ENCODE peak calls at places on chromosomes 13 and 19, in six cellular contexts. U is hepatic stellate cell; Y is fibroblast of lung; H is NCI-H187 treated with DMSO at 0.1 percent for 48 hours; O is activated CD8-positive, alpha-beta memory T cell treated with anti-CD3 and anti-CD28 coated beads for 1 hour; B is astrocyte. D is an unnamed sample.

GRCh38 chr19:18651738-18652137 is 14.9 kb downstream of the KLHL26 start:
- DNase-seq in B (no peak), U (no peak), Y (no peak), O (no peak), H (no peak), D (no peak)

GRCh38 chr13:20002766-20003165 is 44.2 kb downstream of the ZMYM2 start:
- DNase-seq in U (no peak), B (no peak), H (no peak), Y (no peak), O (no peak), D (no peak)

GRCh38 chr13:21608961-21609360 is 5.0 kb upstream of the MICU2 start:
- DNase-seq in H (no peak), O (no peak), B (no peak), Y (no peak), U (no peak), D (no peak)

GRCh38 chr19:343941-344624 is 513 bp downstream of the MIER2 start:
- DNase-seq in Y (peak; percentile 26), B (no peak), O (peak; percentile 29), U (peak; percentile 81), H (no peak), D (no peak)

GRCh38 chr19:18300930-18301717 is 19.7 kb upstream of the JUND start:
- DNase-seq in U (peak; percentile 86), O (no peak), B (peak; percentile 52), Y (peak; percentile 74), H (no peak), D (no peak)

GRCh38 chr13:32031025-32031814 is at the start of gene FRY:
- DNase-seq in O (peak; percentile 20), H (no peak), Y (peak; percentile 56), U (peak; percentile 60), B (peak; percentile 48), D (no peak)

GRCh38 chr13:31835932-31836331 is 96.6 kb downstream of the RXFP2 start:
- DNase-seq in H (no peak), O (no peak), Y (peak; percentile 49), U (peak; percentile 33), B (peak; percentile 26), D (no peak)

GRCh38 chr13:62049992-62050391 is 634.3 kb upstream of the PCDH20 start:
- DNase-seq in H (no peak), U (no peak), O (no peak), B (no peak), Y (no peak), D (no peak)

GRCh38 chr19:1567848-1568227 is 287 bp downstream of the MEX3D start:
- DNase-seq in U (peak; percentile 55), B (no peak), Y (no peak), O (no peak), H (no peak), D (no peak)

GRCh38 chr19:40284501-40285352 is at the start of gene AKT2:
- DNase-seq in O (peak; percentile 67), B (peak; percentile 44), U (peak; percentile 38), Y (peak; percentile 49), H (no peak), D (no peak)

GRCh38 chr19:6721773-6722172 is 1.3 kb upstream of the C3 start:
- DNase-seq in U (no peak), H (no peak), O (no peak), B (no peak), Y (no peak), D (no peak)

GRCh38 chr19:17847538-17848366 is at the start of gene JAK3:
- DNase-seq in U (peak; percentile 91), B (no peak), O (peak; percentile 77), H (no peak), Y (peak; percentile 62), D (no peak)

GRCh38 chr19:3852614-3853254 is 16.1 kb downstream of the ZFR2 start:
- DNase-seq in B (peak; percentile 81), Y (peak; percentile 83), U (peak; percentile 84), H (no peak), O (peak; percentile 26), D (no peak)

GRCh38 chr13:94268661-94269060 is 210.8 kb downstream of the DCT start:
- DNase-seq in Y (no peak), H (no peak), B (peak; percentile 33), O (no peak), U (no peak), D (no peak)

GRCh38 chr13:46949211-46949610 is 52.4 kb upstream of the HTR2A start:
- DNase-seq in Y (no peak), O (no peak), H (no peak), U (no peak), B (no peak), D (no peak)

GRCh38 chr19:48137411-48137810 is 26.8 kb upstream of the PLA2G4C start:
- DNase-seq in U (no peak), H (no peak), B (no peak), O (no peak), Y (no peak), D (no peak)

GRCh38 chr13:59276436-59276835 is 887.3 kb downstream of the DIAPH3 start:
- DNase-seq in B (no peak), O (no peak), U (no peak), Y (no peak), H (no peak), D (no peak)

GRCh38 chr19:51971624-51972023 is 15.0 kb downstream of the ZNF350 start:
- DNase-seq in O (no peak), U (no peak), H (no peak), Y (peak; percentile 30), B (peak; percentile 24), D (no peak)

GRCh38 chr13:94558721-94559120 is 37.2 kb downstream of the TGDS start:
- DNase-seq in H (no peak), Y (no peak), O (no peak), U (no peak), B (peak; percentile 4), D (no peak)

GRCh38 chr19:4861147-4861546 is 6.3 kb downstream of the PLIN3 start:
- DNase-seq in H (no peak), B (no peak), Y (no peak), O (no peak), U (no peak), D (no peak)

GRCh38 chr19:45885556-45886426 is at the start of gene IRF2BP1:
- DNase-seq in B (peak; percentile 83), O (peak; percentile 75), Y (peak; percentile 93), U (peak; percentile 96), H (peak; percentile 53), D (peak; percentile 42)

GRCh38 chr13:34247596-34247995 is 429.6 kb downstream of the RFC3 start:
- DNase-seq in H (no peak), Y (no peak), B (no peak), O (no peak), U (no peak), D (no peak)

GRCh38 chr13:87120476-87120875 is 550.7 kb upstream of the SLITRK5 start:
- DNase-seq in H (no peak), B (no peak), O (no peak), Y (peak; percentile 45), U (no peak), D (no peak)

GRCh38 chr13:105037064-105037463 is 1498.4 kb downstream of the EFNB2 start:
- DNase-seq in Y (no peak), B (peak; percentile 34), H (no peak), O (no peak), U (no peak), D (no peak)